ENCODE peak calls at places on chromosomes 3 and 15, in seven cellular contexts. W is MG63, F is lower lobe of right lung, N is aorta, X is A549, L is stomach, Z is OCI-LY7. K is an unnamed sample. For H3K9me3, the result is how much of the 10 kb centered on the place peaks cover.

GRCh38 chr3:169454823-169455222 is 208.7 kb downstream of the MECOM start:
- DNase-seq in Z (no peak), W (no peak), N (no peak), F (no peak), X (no peak), L (no peak), K (no peak)

GRCh38 chr15:40029979-40030893 is 8.7 kb downstream of the SRP14 start:
- DNase-seq in X (peak), L (no peak), W (no peak), Z (no peak), F (no peak), N (no peak), K (no peak)

GRCh38 chr3:143586565-143586964 is 261.7 kb downstream of the SLC9A9 start:
- DNase-seq in Z (no peak), N (no peak), F (no peak), W (peak), X (no peak), L (no peak), K (no peak)

GRCh38 chr15:92611995-92612745 is 43.4 kb downstream of the FAM174B start:
- DNase-seq in L (no peak), W (no peak), F (no peak), X (peak), N (no peak), Z (peak), K (no peak)

GRCh38 chr15:76991741-76992645 is 2.9 kb upstream of the PSTPIP1 start:
- DNase-seq in X (no peak), F (peak), W (no peak), Z (no peak), L (no peak), N (peak), K (peak)

GRCh38 chr3:124351430-124352142 is 359.7 kb upstream of the ROPN1 start:
- DNase-seq in Z (peak), W (peak), L (no peak), N (no peak), X (peak), F (no peak), K (peak)

GRCh38 chr3:188043891-188044290 is 110.1 kb upstream of the LPP start:
- DNase-seq in N (no peak), L (no peak), X (no peak), Z (peak), F (no peak), W (no peak), K (no peak)

GRCh38 chr3:127967296-127967695 is 52.3 kb downstream of the KBTBD12 start:
- DNase-seq in Z (no peak), W (peak), X (no peak), F (no peak), L (no peak), N (no peak), K (no peak)

GRCh38 chr3:36514171-36514570 is 133.9 kb downstream of the STAC start:
- DNase-seq in N (no peak), L (no peak), W (no peak), F (no peak), X (no peak), Z (no peak), K (no peak)

GRCh38 chr3:101042996-101043686 is 49.9 kb upstream of the ABI3BP start:
- DNase-seq in W (peak), L (no peak), X (peak), N (no peak), Z (no peak), F (no peak), K (no peak)

GRCh38 chr15:74238984-74239645 is 3.0 kb downstream of the CCDC33 start:
- DNase-seq in L (no peak), X (no peak), F (no peak), W (peak), N (no peak), Z (no peak), K (no peak)

GRCh38 chr3:156304406-156304805 is 184.0 kb downstream of the KCNAB1 start:
- DNase-seq in Z (no peak), W (peak), F (no peak), N (no peak), X (no peak), L (no peak), K (no peak)

GRCh38 chr15:77993374-77993911 is 84.1 kb downstream of the TBC1D2B start:
- DNase-seq in N (peak), W (no peak), X (no peak), F (peak), Z (no peak), L (no peak), K (no peak)

GRCh38 chr3:35648347-35648746 is 9.0 kb downstream of the ARPP21 start:
- DNase-seq in N (no peak), F (no peak), L (no peak), X (peak), Z (no peak), W (peak), K (no peak)

GRCh38 chr15:40543631-40544294 is 21.1 kb downstream of the CCDC32 start:
- DNase-seq in F (no peak), W (no peak), Z (peak), X (no peak), N (no peak), L (no peak), K (no peak)

GRCh38 chr3:37885831-37886230 is 24.2 kb downstream of the CTDSPL start:
- DNase-seq in W (no peak), Z (no peak), F (no peak), L (no peak), X (no peak), N (no peak), K (no peak)

GRCh38 chr3:58564456-58565160 is 12.6 kb downstream of the FAM107A start:
- DNase-seq in L (no peak), W (peak), X (peak), N (no peak), F (no peak), Z (no peak), K (no peak)

GRCh38 chr15:45637552-45638033 is 2.8 kb downstream of the SQOR start:
- DNase-seq in W (peak), N (peak), X (peak), F (no peak), L (peak), Z (peak), K (peak)

GRCh38 chr15:68782589-68783161 is 38.0 kb downstream of the ANP32A start:
- DNase-seq in W (no peak), F (no peak), N (no peak), X (no peak), Z (no peak), L (no peak), K (no peak)

GRCh38 chr15:38217181-38217580 is 35.5 kb upstream of the SPRED1 start:
- DNase-seq in N (no peak), W (no peak), Z (peak), L (no peak), F (no peak), X (peak), K (no peak)

GRCh38 chr3:71005797-71006321 is 577.7 kb downstream of the FOXP1 start:
- DNase-seq in X (no peak), Z (no peak), F (no peak), W (no peak), L (no peak), N (no peak), K (no peak)

GRCh38 chr3:87288486-87288885 is 12.1 kb upstream of the POU1F1 start:
- DNase-seq in Z (no peak), W (no peak), X (no peak), F (no peak), L (no peak), N (no peak), K (no peak)

GRCh38 chr3:52120576-52121458 is 33.4 kb downstream of the POC1A start:
- DNase-seq in Z (no peak), L (no peak), N (peak), X (no peak), F (peak), W (no peak), K (no peak)

GRCh38 chr3:33061782-33062181 is 35.2 kb downstream of the GLB1 start:
- DNase-seq in Z (peak), X (no peak), W (no peak), N (no peak), F (no peak), L (no peak), K (no peak)

GRCh38 chr3:50587806-50588758 is 18.8 kb downstream of the HEMK1 start:
- DNase-seq in X (no peak), Z (no peak), L (no peak), F (no peak), W (no peak), N (no peak), K (no peak)

GRCh38 chr3:55818485-55818884 is 331.4 kb upstream of the WNT5A start:
- DNase-seq in X (no peak), L (no peak), N (no peak), F (no peak), W (no peak), Z (peak), K (no peak)

GRCh38 chr3:46284981-46285683 is 42.9 kb downstream of the CCR3 start:
- DNase-seq in F (no peak), X (no peak), L (no peak), N (no peak), Z (no peak), W (no peak), K (peak)

GRCh38 chr15:73087121-73087520 is 34.9 kb downstream of the NEO1 start:
- DNase-seq in L (no peak), X (no peak), Z (no peak), N (no peak), W (no peak), F (no peak), K (no peak)

GRCh38 chr15:98865397-98866339 is 141.9 kb downstream of the PGPEP1L start:
- DNase-seq in Z (peak), L (peak), W (peak), F (peak), N (peak), X (peak), K (peak)

GRCh38 chr3:49132437-49133225 is at the start of gene LAMB2:
- DNase-seq in L (peak), Z (no peak), X (peak), N (peak), F (peak), W (peak), K (peak)

GRCh38 chr3:112378989-112379692 is 46.2 kb downstream of the CD200 start:
- DNase-seq in Z (no peak), L (no peak), N (no peak), F (no peak), X (no peak), W (no peak), K (peak)

GRCh38 chr15:39621961-39622360 is 41.1 kb downstream of the THBS1 start:
- DNase-seq in Z (no peak), X (no peak), L (no peak), F (no peak), N (no peak), W (no peak), K (no peak)

GRCh38 chr15:45634442-45635190 is at the start of gene SQOR:
- DNase-seq in N (peak), L (peak), W (peak), F (peak), X (peak), Z (no peak), K (peak)

GRCh38 chr3:37907906-37908305 is 46.2 kb downstream of the CTDSPL start:
- DNase-seq in L (no peak), W (no peak), N (no peak), F (no peak), X (no peak), Z (peak), K (no peak)

GRCh38 chr3:12965999-12966846 is 107.0 kb downstream of the IQSEC1 start:
- DNase-seq in N (no peak), Z (no peak), L (no peak), X (no peak), F (no peak), W (no peak), K (peak)

GRCh38 chr3:154193174-154193573 is 72.0 kb downstream of the ARHGEF26 start:
- DNase-seq in Z (no peak), L (no peak), X (no peak), N (no peak), F (no peak), W (no peak), K (no peak)

GRCh38 chr3:36560685-36561084 is 180.4 kb downstream of the STAC start:
- DNase-seq in Z (no peak), F (no peak), N (no peak), W (no peak), X (no peak), L (no peak), K (no peak)

GRCh38 chr3:169613895-169614294 is 49.6 kb downstream of the MECOM start:
- DNase-seq in N (no peak), L (no peak), F (no peak), Z (no peak), W (no peak), X (no peak), K (no peak)

GRCh38 chr15:33994005-33994615 is 25.8 kb downstream of the CHRM5 start:
- DNase-seq in F (no peak), L (no peak), Z (peak), X (peak), W (peak), N (no peak), K (peak)

GRCh38 chr3:196519738-196520122 is 4.6 kb upstream of the SMCO1 start:
- DNase-seq in F (no peak), W (no peak), L (no peak), X (no peak), N (no peak), Z (peak), K (no peak)

GRCh38 chr3:196514913-196515621 is at the start of gene SMCO1:
- DNase-seq in L (no peak), W (no peak), X (no peak), Z (no peak), F (no peak), N (no peak), K (no peak)

GRCh38 chr3:196517919-196518318 is 2.8 kb upstream of the SMCO1 start:
- DNase-seq in F (no peak), N (no peak), W (no peak), Z (no peak), X (no peak), L (peak), K (no peak)

GRCh38 chr3:196517142-196517808 is 2.1 kb upstream of the SMCO1 start:
- DNase-seq in L (no peak), W (no peak), X (no peak), F (no peak), N (no peak), Z (no peak), K (no peak)

DNA sequence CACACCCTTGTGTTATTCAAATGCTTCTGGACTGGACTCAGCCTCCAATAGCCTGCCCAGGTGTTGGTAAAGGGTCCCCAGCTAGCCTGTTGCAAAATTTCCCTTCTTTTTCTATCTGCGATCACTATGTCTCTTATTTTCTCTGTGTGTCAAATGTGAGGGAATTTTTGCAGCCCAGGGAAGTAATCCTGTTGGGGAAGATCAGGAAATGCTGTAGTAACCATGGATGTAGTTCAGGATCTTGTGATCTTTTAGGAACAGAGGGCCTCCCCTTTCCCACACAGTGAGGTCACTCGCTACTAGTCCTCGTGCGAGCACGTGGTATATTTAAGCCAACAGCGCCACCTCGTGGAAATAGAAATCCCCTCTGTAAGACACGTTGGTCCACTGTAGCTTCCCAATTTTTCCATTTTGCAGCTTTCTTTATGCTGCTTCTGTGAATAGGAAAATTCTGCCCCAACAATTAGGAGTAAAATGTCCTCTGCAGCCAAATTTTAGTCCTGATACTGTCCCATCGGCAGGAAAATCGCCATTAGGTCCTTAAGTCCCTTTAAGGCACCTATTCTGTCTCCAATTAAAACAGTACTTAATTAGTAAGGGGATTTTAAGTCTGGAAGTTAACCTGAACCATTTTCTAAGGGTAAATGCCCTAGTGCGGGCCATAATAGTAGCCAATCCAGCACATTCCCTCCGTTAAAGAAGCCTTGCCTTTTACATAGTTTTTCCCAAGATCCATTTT is 4.0 kb upstream of the SMCO1 start:
- DNase-seq in X (peak), F (peak), N (no peak), Z (peak), W (peak), L (peak), K (peak)
- H3K9me3 ChIP-seq in X (under half), F (under half), N (under half), Z (under half), W (under half), L (under half), K (under half)

DNA sequence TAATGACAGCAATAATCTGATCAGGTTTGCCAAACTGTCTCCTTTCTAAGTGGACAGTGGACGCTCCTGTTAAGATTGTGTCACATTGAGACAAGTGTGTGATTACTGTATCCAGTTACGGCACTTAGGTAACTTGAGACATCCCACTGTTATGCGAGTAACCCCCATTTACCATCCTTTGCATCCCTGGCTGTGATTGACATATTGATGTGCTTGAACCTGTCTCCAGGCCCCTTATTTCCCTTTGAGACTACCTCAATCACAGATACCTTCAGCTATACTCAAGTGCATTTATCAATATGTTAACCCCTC is 785.2 kb downstream of the NR2F2 start:
- DNase-seq in N (no peak), F (no peak), W (no peak), Z (no peak), L (no peak), X (no peak), K (no peak)
- H3K9me3 ChIP-seq in N (under half), F (under half), W (under half), Z (under half), L (under half), X (under half), K (under half)

GRCh38 chr3:14143271-14143605 is 18.4 kb downstream of the TMEM43 start:
- DNase-seq in Z (no peak), N (no peak), W (no peak), F (no peak), L (no peak), X (no peak), K (peak)

GRCh38 chr3:14142567-14143270 is 17.9 kb downstream of the TMEM43 start:
- DNase-seq in L (no peak), Z (no peak), X (no peak), F (no peak), N (no peak), W (no peak), K (no peak)

GRCh38 chr3:14145236-14145635 is 20.4 kb downstream of the TMEM43 start:
- DNase-seq in Z (no peak), F (no peak), N (no peak), W (no peak), X (no peak), L (no peak), K (peak)

GRCh38 chr3:14144423-14145075 is 19.7 kb downstream of the TMEM43 start:
- DNase-seq in W (peak), F (peak), Z (peak), X (peak), N (peak), L (peak), K (peak)

GRCh38 chr3:14143826-14144225 is 19.0 kb downstream of the TMEM43 start:
- DNase-seq in N (no peak), F (no peak), Z (no peak), L (no peak), W (peak), X (peak), K (peak)
- H3K9me3 ChIP-seq in N (under half), F (under half), Z (under half), L (under half), W (under half), X (under half), K (under half)

DNA sequence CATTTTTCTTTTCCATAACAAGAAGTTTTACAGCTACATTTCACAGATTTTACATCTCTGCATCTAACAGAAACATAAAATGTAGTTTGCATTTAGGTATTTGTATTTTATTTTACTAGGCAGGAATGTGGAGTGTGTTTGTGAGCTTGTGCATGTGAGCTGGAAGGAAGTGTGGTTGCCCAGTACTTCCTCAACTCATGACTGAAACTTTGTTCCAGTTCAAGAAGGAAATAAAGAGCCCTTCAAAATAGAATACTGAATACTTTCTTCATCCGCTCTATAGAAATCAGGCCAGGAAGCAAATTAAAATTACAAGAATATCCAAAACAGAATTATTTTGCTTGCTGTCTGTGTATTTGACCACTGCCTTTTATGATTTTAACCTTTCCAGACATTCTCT is 81.3 kb downstream of the CHL1 start:
- DNase-seq in F (no peak), N (no peak), W (no peak), X (no peak), L (no peak), Z (peak), K (no peak)
- H3K9me3 ChIP-seq in F (under half), N (under half), W (under half), X (under half), L (under half), Z (under half), K (under half)